ENCODE peak calls at places on chromosomes 13 and 19, in five cellular contexts. Q is AG08395, J is iris pigment epithelial cell, Y is aorta, D is hypothalamus. C is an unnamed sample.

GRCh38 chr19:36686365-36687213 is 823 bp upstream of the ZNF567 start:
- DNase-seq in Q (no peak), J (peak; percentile 20), Y (no peak), D (no peak), C (no peak)

GRCh38 chr13:20407759-20408158 is 117.9 kb downstream of the CRYL1 start:
- DNase-seq in Q (no peak), J (no peak), Y (no peak), D (no peak), C (no peak)

GRCh38 chr19:16382775-16383543 is 58.3 kb downstream of the KLF2 start:
- DNase-seq in Q (peak; percentile 94), J (peak; percentile 81), Y (peak; percentile 92), D (peak; percentile 26), C (peak; percentile 86)

GRCh38 chr13:51815848-51816247 is 11.9 kb upstream of the DHRS12 start:
- DNase-seq in Q (no peak), J (no peak), Y (no peak), D (no peak), C (no peak)

GRCh38 chr19:10797078-10797477 is 38.9 kb downstream of the TMED1 start:
- DNase-seq in Q (no peak), J (no peak), Y (no peak), D (no peak), C (peak; percentile 21)

GRCh38 chr19:12868540-12869112 is 12.6 kb downstream of the DNASE2 start:
- DNase-seq in Q (peak; percentile 32), J (peak; percentile 43), Y (no peak), D (no peak), C (no peak)

GRCh38 chr19:3969435-3970312 is 1.2 kb downstream of the DAPK3 start:
- DNase-seq in Q (peak; percentile 65), J (peak; percentile 84), Y (peak; percentile 75), D (no peak), C (no peak)

GRCh38 chr13:64305246-64305645 is 2889.6 kb upstream of the PCDH20 start:
- DNase-seq in Q (no peak), J (peak; percentile 82), Y (no peak), D (no peak), C (no peak)

GRCh38 chr13:82878536-82878935 is 1003.7 kb downstream of the SLITRK1 start:
- DNase-seq in Q (no peak), J (peak; percentile 1), Y (no peak), D (no peak), C (no peak)

GRCh38 chr13:43033038-43033437 is 9.7 kb downstream of the DNAJC15 start:
- DNase-seq in Q (no peak), J (no peak), Y (no peak), D (no peak), C (no peak)

GRCh38 chr13:20870829-20871228 is 31.7 kb downstream of the XPO4 start:
- DNase-seq in Q (no peak), J (no peak), Y (no peak), D (no peak), C (no peak)

GRCh38 chr19:47694466-47695273 is 18.6 kb upstream of the EHD2 start:
- DNase-seq in Q (no peak), J (no peak), Y (no peak), D (no peak), C (no peak)

GRCh38 chr13:52371736-52372247 is 34.2 kb downstream of the THSD1 start:
- DNase-seq in Q (peak; percentile 61), J (peak; percentile 36), Y (no peak), D (no peak), C (no peak)

GRCh38 chr13:41008349-41008980 is 10.7 kb downstream of the ELF1 start:
- DNase-seq in Q (peak; percentile 31), J (peak; percentile 86), Y (no peak), D (no peak), C (no peak)

GRCh38 chr19:16067205-16067938 is 8.9 kb upstream of the TPM4 start:
- DNase-seq in Q (peak; percentile 85), J (peak; percentile 78), Y (peak; percentile 94), D (no peak), C (no peak)

GRCh38 chr13:51221674-51222509 is at the start of gene FAM124A:
- DNase-seq in Q (peak; percentile 62), J (peak; percentile 23), Y (peak; percentile 51), D (peak; percentile 33), C (peak; percentile 8)

GRCh38 chr19:5477451-5478215 is 22.4 kb downstream of the ZNRF4 start:
- DNase-seq in Q (no peak), J (no peak), Y (no peak), D (no peak), C (no peak)

GRCh38 chr13:51619614-51620013 is 35.4 kb downstream of the WDFY2 start:
- DNase-seq in Q (peak; percentile 37), J (peak; percentile 78), Y (no peak), D (no peak), C (no peak)

GRCh38 chr13:60328073-60328472 is 68.9 kb upstream of the TDRD3 start:
- DNase-seq in Q (no peak), J (peak; percentile 9), Y (no peak), D (no peak), C (no peak)

GRCh38 chr13:47397739-47398138 is 500.9 kb upstream of the HTR2A start:
- DNase-seq in Q (no peak), J (peak; percentile 5), Y (no peak), D (no peak), C (no peak)

GRCh38 chr19:45448887-45449299 is 18.9 kb upstream of the FOSB start:
- DNase-seq in Q (no peak), J (no peak), Y (no peak), D (no peak), C (no peak)

GRCh38 chr19:5075603-5076002 is 106.7 kb downstream of the KDM4B start:
- DNase-seq in Q (no peak), J (no peak), Y (no peak), D (no peak), C (no peak)

GRCh38 chr19:42023121-42023942 is 29.3 kb upstream of the ATP1A3 start:
- DNase-seq in Q (peak; percentile 64), J (peak; percentile 24), Y (no peak), D (no peak), C (peak; percentile 10)

GRCh38 chr19:49058592-49058991 is 1.0 kb upstream of the CGB7 start:
- DNase-seq in Q (peak; percentile 65), J (peak; percentile 38), Y (no peak), D (no peak), C (no peak)

GRCh38 chr19:703651-704446 is 4.9 kb upstream of the PALM start:
- DNase-seq in Q (peak; percentile 37), J (peak; percentile 47), Y (peak; percentile 85), D (no peak), C (peak; percentile 36)

C was measured in CD4-positive, alpha-beta T cell.